ENCODE peak calls at places on chromosomes 4 and X, in ten cellular contexts. One of them, this sample, is unnamed.

GRCh38 chr4:19748470-19748869 is 503.2 kb upstream of the SLIT2 start:
- DNase-seq in astrocyte of the hippocampus: peak
- DNase-seq in neural crest cell: no peak
- DNase-seq in GM23248: peak
- DNase-seq in stimulated activated naive CD8-positive, alpha-beta T cell treated with anti-CD3 and anti-CD28 coated beads, Interleukin-15, Interleukin-2, amounts not matched to agents 100 U/mL and 50 U/mL, for 24 hours: no peak
- DNase-seq in NCI-H1417: no peak
- DNase-seq in left colon: no peak
- DNase-seq in AG09309: peak
- DNase-seq in C1 segment of cervical spinal cord: no peak
- DNase-seq in lower leg skin: no peak
- DNase-seq in this sample: no peak

GRCh38 chr4:174084542-174084941 is 198.9 kb downstream of the FBXO8 start:
- DNase-seq in astrocyte of the hippocampus: no peak
- DNase-seq in neural crest cell: no peak
- DNase-seq in GM23248: no peak
- DNase-seq in stimulated activated naive CD8-positive, alpha-beta T cell treated with anti-CD3 and anti-CD28 coated beads, Interleukin-15, Interleukin-2, amounts not matched to agents 100 U/mL and 50 U/mL, for 24 hours: no peak
- DNase-seq in NCI-H1417: no peak
- DNase-seq in left colon: no peak
- DNase-seq in AG09309: no peak
- DNase-seq in C1 segment of cervical spinal cord: no peak
- DNase-seq in lower leg skin: no peak
- DNase-seq in this sample: no peak

GRCh38 chrX:155094468-155095061 is 23.3 kb downstream of the BRCC3 start:
- DNase-seq in astrocyte of the hippocampus: peak
- DNase-seq in neural crest cell: no peak
- DNase-seq in GM23248: peak
- DNase-seq in stimulated activated naive CD8-positive, alpha-beta T cell treated with anti-CD3 and anti-CD28 coated beads, Interleukin-15, Interleukin-2, amounts not matched to agents 100 U/mL and 50 U/mL, for 24 hours: no peak
- DNase-seq in NCI-H1417: peak
- DNase-seq in left colon: no peak
- DNase-seq in AG09309: no peak
- DNase-seq in C1 segment of cervical spinal cord: no peak
- DNase-seq in lower leg skin: no peak
- DNase-seq in this sample: no peak

GRCh38 chr4:38728651-38729141 is 54.1 kb downstream of the TLR10 start:
- DNase-seq in astrocyte of the hippocampus: peak
- DNase-seq in neural crest cell: no peak
- DNase-seq in GM23248: no peak
- DNase-seq in stimulated activated naive CD8-positive, alpha-beta T cell treated with anti-CD3 and anti-CD28 coated beads, Interleukin-15, Interleukin-2, amounts not matched to agents 100 U/mL and 50 U/mL, for 24 hours: no peak
- DNase-seq in NCI-H1417: peak
- DNase-seq in left colon: peak
- DNase-seq in AG09309: no peak
- DNase-seq in C1 segment of cervical spinal cord: no peak
- DNase-seq in lower leg skin: no peak
- DNase-seq in this sample: no peak

GRCh38 chr4:26862381-26862915 is 1.8 kb downstream of the STIM2 start:
- DNase-seq in astrocyte of the hippocampus: no peak
- DNase-seq in neural crest cell: no peak
- DNase-seq in GM23248: peak
- DNase-seq in stimulated activated naive CD8-positive, alpha-beta T cell treated with anti-CD3 and anti-CD28 coated beads, Interleukin-15, Interleukin-2, amounts not matched to agents 100 U/mL and 50 U/mL, for 24 hours: no peak
- DNase-seq in NCI-H1417: peak
- DNase-seq in left colon: no peak
- DNase-seq in AG09309: no peak
- DNase-seq in C1 segment of cervical spinal cord: no peak
- DNase-seq in lower leg skin: no peak
- DNase-seq in this sample: no peak

GRCh38 chrX:123959281-123960063 is 2.0 kb upstream of the STAG2 start:
- DNase-seq in astrocyte of the hippocampus: peak
- DNase-seq in neural crest cell: peak
- DNase-seq in GM23248: peak
- DNase-seq in stimulated activated naive CD8-positive, alpha-beta T cell treated with anti-CD3 and anti-CD28 coated beads, Interleukin-15, Interleukin-2, amounts not matched to agents 100 U/mL and 50 U/mL, for 24 hours: peak
- DNase-seq in NCI-H1417: peak
- DNase-seq in left colon: peak
- DNase-seq in AG09309: no peak
- DNase-seq in C1 segment of cervical spinal cord: peak
- DNase-seq in lower leg skin: peak
- DNase-seq in this sample: no peak

GRCh38 chrX:103628386-103629290 is at the start of gene TCEAL1:
- DNase-seq in astrocyte of the hippocampus: peak
- DNase-seq in neural crest cell: peak
- DNase-seq in GM23248: peak
- DNase-seq in stimulated activated naive CD8-positive, alpha-beta T cell treated with anti-CD3 and anti-CD28 coated beads, Interleukin-15, Interleukin-2, amounts not matched to agents 100 U/mL and 50 U/mL, for 24 hours: peak
- DNase-seq in NCI-H1417: peak
- DNase-seq in left colon: peak
- DNase-seq in AG09309: no peak
- DNase-seq in C1 segment of cervical spinal cord: peak
- DNase-seq in lower leg skin: peak
- DNase-seq in this sample: no peak

GRCh38 chr4:174120446-174121142 is 162.9 kb downstream of the FBXO8 start:
- DNase-seq in astrocyte of the hippocampus: peak
- DNase-seq in neural crest cell: peak
- DNase-seq in GM23248: peak
- DNase-seq in stimulated activated naive CD8-positive, alpha-beta T cell treated with anti-CD3 and anti-CD28 coated beads, Interleukin-15, Interleukin-2, amounts not matched to agents 100 U/mL and 50 U/mL, for 24 hours: peak
- DNase-seq in NCI-H1417: peak
- DNase-seq in left colon: no peak
- DNase-seq in AG09309: peak
- DNase-seq in C1 segment of cervical spinal cord: peak
- DNase-seq in lower leg skin: no peak
- DNase-seq in this sample: no peak

GRCh38 chr4:169707958-169708643 is 49.6 kb downstream of the HPF1 start:
- DNase-seq in astrocyte of the hippocampus: peak
- DNase-seq in neural crest cell: no peak
- DNase-seq in GM23248: peak
- DNase-seq in stimulated activated naive CD8-positive, alpha-beta T cell treated with anti-CD3 and anti-CD28 coated beads, Interleukin-15, Interleukin-2, amounts not matched to agents 100 U/mL and 50 U/mL, for 24 hours: no peak
- DNase-seq in NCI-H1417: no peak
- DNase-seq in left colon: no peak
- DNase-seq in AG09309: no peak
- DNase-seq in C1 segment of cervical spinal cord: no peak
- DNase-seq in lower leg skin: no peak
- DNase-seq in this sample: no peak

GRCh38 chrX:43500996-43501694 is 155.0 kb upstream of the MAOA start:
- DNase-seq in astrocyte of the hippocampus: no peak
- DNase-seq in neural crest cell: no peak
- DNase-seq in GM23248: no peak
- DNase-seq in stimulated activated naive CD8-positive, alpha-beta T cell treated with anti-CD3 and anti-CD28 coated beads, Interleukin-15, Interleukin-2, amounts not matched to agents 100 U/mL and 50 U/mL, for 24 hours: no peak
- DNase-seq in NCI-H1417: no peak
- DNase-seq in left colon: no peak
- DNase-seq in AG09309: no peak
- DNase-seq in C1 segment of cervical spinal cord: no peak
- DNase-seq in lower leg skin: no peak
- DNase-seq in this sample: no peak

GRCh38 chr4:140343303-140343702 is 30.1 kb upstream of the SCOC start:
- DNase-seq in astrocyte of the hippocampus: peak
- DNase-seq in neural crest cell: no peak
- DNase-seq in GM23248: no peak
- DNase-seq in stimulated activated naive CD8-positive, alpha-beta T cell treated with anti-CD3 and anti-CD28 coated beads, Interleukin-15, Interleukin-2, amounts not matched to agents 100 U/mL and 50 U/mL, for 24 hours: no peak
- DNase-seq in NCI-H1417: peak
- DNase-seq in left colon: peak
- DNase-seq in AG09309: no peak
- DNase-seq in C1 segment of cervical spinal cord: no peak
- DNase-seq in lower leg skin: no peak
- DNase-seq in this sample: no peak

GRCh38 chrX:120751683-120752082 is 121.8 kb upstream of the C1GALT1C1 start:
- DNase-seq in astrocyte of the hippocampus: no peak
- DNase-seq in neural crest cell: no peak
- DNase-seq in GM23248: no peak
- DNase-seq in stimulated activated naive CD8-positive, alpha-beta T cell treated with anti-CD3 and anti-CD28 coated beads, Interleukin-15, Interleukin-2, amounts not matched to agents 100 U/mL and 50 U/mL, for 24 hours: no peak
- DNase-seq in NCI-H1417: peak
- DNase-seq in left colon: no peak
- DNase-seq in AG09309: no peak
- DNase-seq in C1 segment of cervical spinal cord: no peak
- DNase-seq in lower leg skin: no peak
- DNase-seq in this sample: no peak

GRCh38 chr4:173990879-173991231 is 292.6 kb downstream of the FBXO8 start:
- DNase-seq in astrocyte of the hippocampus: no peak
- DNase-seq in neural crest cell: no peak
- DNase-seq in GM23248: no peak
- DNase-seq in stimulated activated naive CD8-positive, alpha-beta T cell treated with anti-CD3 and anti-CD28 coated beads, Interleukin-15, Interleukin-2, amounts not matched to agents 100 U/mL and 50 U/mL, for 24 hours: no peak
- DNase-seq in NCI-H1417: no peak
- DNase-seq in left colon: peak
- DNase-seq in AG09309: no peak
- DNase-seq in C1 segment of cervical spinal cord: no peak
- DNase-seq in lower leg skin: no peak
- DNase-seq in this sample: no peak

GRCh38 chr4:6345096-6345830 is 75.6 kb downstream of the WFS1 start:
- DNase-seq in astrocyte of the hippocampus: no peak
- DNase-seq in neural crest cell: no peak
- DNase-seq in GM23248: no peak
- DNase-seq in stimulated activated naive CD8-positive, alpha-beta T cell treated with anti-CD3 and anti-CD28 coated beads, Interleukin-15, Interleukin-2, amounts not matched to agents 100 U/mL and 50 U/mL, for 24 hours: no peak
- DNase-seq in NCI-H1417: no peak
- DNase-seq in left colon: no peak
- DNase-seq in AG09309: no peak
- DNase-seq in C1 segment of cervical spinal cord: no peak
- DNase-seq in lower leg skin: no peak
- DNase-seq in this sample: no peak

GRCh38 chr4:5957091-5957490 is 61.1 kb downstream of the C4orf50 start:
- DNase-seq in astrocyte of the hippocampus: no peak
- DNase-seq in neural crest cell: no peak
- DNase-seq in GM23248: no peak
- DNase-seq in stimulated activated naive CD8-positive, alpha-beta T cell treated with anti-CD3 and anti-CD28 coated beads, Interleukin-15, Interleukin-2, amounts not matched to agents 100 U/mL and 50 U/mL, for 24 hours: no peak
- DNase-seq in NCI-H1417: peak
- DNase-seq in left colon: no peak
- DNase-seq in AG09309: no peak
- DNase-seq in C1 segment of cervical spinal cord: no peak
- DNase-seq in lower leg skin: peak
- DNase-seq in this sample: no peak

GRCh38 chrX:102833136-102833535 is 103.9 kb upstream of the RAB40AL start:
- DNase-seq in astrocyte of the hippocampus: peak
- DNase-seq in neural crest cell: no peak
- DNase-seq in GM23248: peak
- DNase-seq in stimulated activated naive CD8-positive, alpha-beta T cell treated with anti-CD3 and anti-CD28 coated beads, Interleukin-15, Interleukin-2, amounts not matched to agents 100 U/mL and 50 U/mL, for 24 hours: no peak
- DNase-seq in NCI-H1417: peak
- DNase-seq in left colon: no peak
- DNase-seq in AG09309: no peak
- DNase-seq in C1 segment of cervical spinal cord: no peak
- DNase-seq in lower leg skin: no peak
- DNase-seq in this sample: no peak

GRCh38 chrX:119427024-119427794 is 28.1 kb downstream of the SLC25A43 start:
- DNase-seq in astrocyte of the hippocampus: peak
- DNase-seq in neural crest cell: no peak
- DNase-seq in GM23248: peak
- DNase-seq in stimulated activated naive CD8-positive, alpha-beta T cell treated with anti-CD3 and anti-CD28 coated beads, Interleukin-15, Interleukin-2, amounts not matched to agents 100 U/mL and 50 U/mL, for 24 hours: peak
- DNase-seq in NCI-H1417: no peak
- DNase-seq in left colon: no peak
- DNase-seq in AG09309: no peak
- DNase-seq in C1 segment of cervical spinal cord: peak
- DNase-seq in lower leg skin: no peak
- DNase-seq in this sample: no peak

GRCh38 chr4:56360071-56360470 is 27.2 kb downstream of the AASDH start:
- DNase-seq in astrocyte of the hippocampus: no peak
- DNase-seq in neural crest cell: no peak
- DNase-seq in GM23248: peak
- DNase-seq in stimulated activated naive CD8-positive, alpha-beta T cell treated with anti-CD3 and anti-CD28 coated beads, Interleukin-15, Interleukin-2, amounts not matched to agents 100 U/mL and 50 U/mL, for 24 hours: no peak
- DNase-seq in NCI-H1417: no peak
- DNase-seq in left colon: no peak
- DNase-seq in AG09309: no peak
- DNase-seq in C1 segment of cervical spinal cord: no peak
- DNase-seq in lower leg skin: no peak
- DNase-seq in this sample: no peak

GRCh38 chrX:30831082-30831481 is 58.0 kb downstream of the TAB3 start:
- DNase-seq in astrocyte of the hippocampus: peak
- DNase-seq in neural crest cell: no peak
- DNase-seq in GM23248: no peak
- DNase-seq in stimulated activated naive CD8-positive, alpha-beta T cell treated with anti-CD3 and anti-CD28 coated beads, Interleukin-15, Interleukin-2, amounts not matched to agents 100 U/mL and 50 U/mL, for 24 hours: peak
- DNase-seq in NCI-H1417: no peak
- DNase-seq in left colon: no peak
- DNase-seq in AG09309: no peak
- DNase-seq in C1 segment of cervical spinal cord: no peak
- DNase-seq in lower leg skin: no peak
- DNase-seq in this sample: no peak

GRCh38 chr4:24471623-24472510 is 112.5 kb downstream of the DHX15 start:
- DNase-seq in astrocyte of the hippocampus: peak
- DNase-seq in neural crest cell: peak
- DNase-seq in GM23248: peak
- DNase-seq in stimulated activated naive CD8-positive, alpha-beta T cell treated with anti-CD3 and anti-CD28 coated beads, Interleukin-15, Interleukin-2, amounts not matched to agents 100 U/mL and 50 U/mL, for 24 hours: peak
- DNase-seq in NCI-H1417: peak
- DNase-seq in left colon: no peak
- DNase-seq in AG09309: no peak
- DNase-seq in C1 segment of cervical spinal cord: no peak
- DNase-seq in lower leg skin: peak
- DNase-seq in this sample: no peak

GRCh38 chr4:29423836-29424721 is 1296.1 kb upstream of the PCDH7 start:
- DNase-seq in astrocyte of the hippocampus: peak
- DNase-seq in neural crest cell: no peak
- DNase-seq in GM23248: peak
- DNase-seq in stimulated activated naive CD8-positive, alpha-beta T cell treated with anti-CD3 and anti-CD28 coated beads, Interleukin-15, Interleukin-2, amounts not matched to agents 100 U/mL and 50 U/mL, for 24 hours: no peak
- DNase-seq in NCI-H1417: no peak
- DNase-seq in left colon: no peak
- DNase-seq in AG09309: peak
- DNase-seq in C1 segment of cervical spinal cord: no peak
- DNase-seq in lower leg skin: no peak
- DNase-seq in this sample: no peak

GRCh38 chr4:18961879-18962278 is 940.3 kb upstream of the LCORL start:
- DNase-seq in astrocyte of the hippocampus: no peak
- DNase-seq in neural crest cell: no peak
- DNase-seq in GM23248: no peak
- DNase-seq in stimulated activated naive CD8-positive, alpha-beta T cell treated with anti-CD3 and anti-CD28 coated beads, Interleukin-15, Interleukin-2, amounts not matched to agents 100 U/mL and 50 U/mL, for 24 hours: no peak
- DNase-seq in NCI-H1417: no peak
- DNase-seq in left colon: no peak
- DNase-seq in AG09309: no peak
- DNase-seq in C1 segment of cervical spinal cord: no peak
- DNase-seq in lower leg skin: no peak
- DNase-seq in this sample: no peak

GRCh38 chr4:123893746-123894095 is 497.1 kb downstream of the SPRY1 start:
- DNase-seq in astrocyte of the hippocampus: no peak
- DNase-seq in neural crest cell: no peak
- DNase-seq in GM23248: peak
- DNase-seq in stimulated activated naive CD8-positive, alpha-beta T cell treated with anti-CD3 and anti-CD28 coated beads, Interleukin-15, Interleukin-2, amounts not matched to agents 100 U/mL and 50 U/mL, for 24 hours: no peak
- DNase-seq in NCI-H1417: no peak
- DNase-seq in left colon: no peak
- DNase-seq in AG09309: no peak
- DNase-seq in C1 segment of cervical spinal cord: no peak
- DNase-seq in lower leg skin: no peak
- DNase-seq in this sample: no peak

GRCh38 chrX:38806054-38806389 is 4.8 kb downstream of the MID1IP1 start:
- DNase-seq in astrocyte of the hippocampus: no peak
- DNase-seq in neural crest cell: no peak
- DNase-seq in GM23248: peak
- DNase-seq in stimulated activated naive CD8-positive, alpha-beta T cell treated with anti-CD3 and anti-CD28 coated beads, Interleukin-15, Interleukin-2, amounts not matched to agents 100 U/mL and 50 U/mL, for 24 hours: peak
- DNase-seq in NCI-H1417: peak
- DNase-seq in left colon: no peak
- DNase-seq in AG09309: no peak
- DNase-seq in C1 segment of cervical spinal cord: peak
- DNase-seq in lower leg skin: no peak
- DNase-seq in this sample: no peak

GRCh38 chr4:80471701-80472100 is 136.2 kb downstream of the CFAP299 start:
- DNase-seq in astrocyte of the hippocampus: peak
- DNase-seq in neural crest cell: no peak
- DNase-seq in GM23248: peak
- DNase-seq in stimulated activated naive CD8-positive, alpha-beta T cell treated with anti-CD3 and anti-CD28 coated beads, Interleukin-15, Interleukin-2, amounts not matched to agents 100 U/mL and 50 U/mL, for 24 hours: no peak
- DNase-seq in NCI-H1417: peak
- DNase-seq in left colon: peak
- DNase-seq in AG09309: no peak
- DNase-seq in C1 segment of cervical spinal cord: no peak
- DNase-seq in lower leg skin: no peak
- DNase-seq in this sample: no peak

GRCh38 chr4:25123236-25123635 is 37.0 kb downstream of the SEPSECS start:
- DNase-seq in astrocyte of the hippocampus: no peak
- DNase-seq in neural crest cell: no peak
- DNase-seq in GM23248: no peak
- DNase-seq in stimulated activated naive CD8-positive, alpha-beta T cell treated with anti-CD3 and anti-CD28 coated beads, Interleukin-15, Interleukin-2, amounts not matched to agents 100 U/mL and 50 U/mL, for 24 hours: no peak
- DNase-seq in NCI-H1417: no peak
- DNase-seq in left colon: no peak
- DNase-seq in AG09309: no peak
- DNase-seq in C1 segment of cervical spinal cord: no peak
- DNase-seq in lower leg skin: no peak
- DNase-seq in this sample: no peak

GRCh38 chr4:81635747-81636146 is 164.0 kb upstream of the RASGEF1B start:
- DNase-seq in astrocyte of the hippocampus: no peak
- DNase-seq in neural crest cell: no peak
- DNase-seq in GM23248: no peak
- DNase-seq in stimulated activated naive CD8-positive, alpha-beta T cell treated with anti-CD3 and anti-CD28 coated beads, Interleukin-15, Interleukin-2, amounts not matched to agents 100 U/mL and 50 U/mL, for 24 hours: no peak
- DNase-seq in NCI-H1417: no peak
- DNase-seq in left colon: peak
- DNase-seq in AG09309: no peak
- DNase-seq in C1 segment of cervical spinal cord: no peak
- DNase-seq in lower leg skin: no peak
- DNase-seq in this sample: no peak

GRCh38 chr4:148068065-148068911 is 336.4 kb downstream of the ARHGAP10 start:
- DNase-seq in astrocyte of the hippocampus: no peak
- DNase-seq in neural crest cell: no peak
- DNase-seq in GM23248: no peak
- DNase-seq in stimulated activated naive CD8-positive, alpha-beta T cell treated with anti-CD3 and anti-CD28 coated beads, Interleukin-15, Interleukin-2, amounts not matched to agents 100 U/mL and 50 U/mL, for 24 hours: no peak
- DNase-seq in NCI-H1417: no peak
- DNase-seq in left colon: no peak
- DNase-seq in AG09309: no peak
- DNase-seq in C1 segment of cervical spinal cord: no peak
- DNase-seq in lower leg skin: peak
- DNase-seq in this sample: no peak